ENCODE peak calls at places on chromosomes 4 and X, in four cellular contexts. B is tibial artery; M is pancreas; A is naive thymus-derived CD4-positive, alpha-beta T cell. H is an unnamed sample.

GRCh38 chr4:16761031-16761430 is 137.4 kb downstream of the LDB2 start:
- DNase-seq in B (no peak), A (no peak), M (no peak), H (no peak)

GRCh38 chr4:54940996-54941395 is 184.4 kb downstream of the KDR start:
- DNase-seq in A (peak; percentile 45), M (no peak), B (no peak), H (no peak)

GRCh38 chr4:21896767-21897166 is 51.8 kb downstream of the KCNIP4 start:
- DNase-seq in M (no peak), B (no peak), A (no peak), H (no peak)

GRCh38 chr4:56764775-56765174 is 56.7 kb downstream of the SPINK2 start:
- DNase-seq in A (no peak), M (no peak), B (no peak), H (no peak)

GRCh38 chrX:10173331-10173900 is 16.6 kb downstream of the CLCN4 start:
- DNase-seq in A (no peak), B (peak; percentile 48), M (peak; percentile 30), H (no peak)

GRCh38 chr4:153514001-153514526 is 47.9 kb downstream of the TMEM131L start:
- DNase-seq in M (no peak), B (no peak), A (no peak), H (no peak)

GRCh38 chrX:107752037-107752436 is 23.6 kb downstream of the TSC22D3 start:
- DNase-seq in B (no peak), A (no peak), M (no peak), H (no peak)

GRCh38 chrX:63128509-63128908 is 222.6 kb downstream of the SPIN4 start:
- DNase-seq in M (peak; percentile 22), B (no peak), A (peak; percentile 2), H (no peak)

GRCh38 chrX:54865208-54865607 is 55.4 kb upstream of the TRO start:
- DNase-seq in M (no peak), A (no peak), B (no peak), H (no peak)

GRCh38 chrX:806586-806985 is 176.0 kb downstream of the SHOX start:
- DNase-seq in M (no peak), B (no peak), A (no peak), H (no peak)

GRCh38 chrX:30751497-30751896 is 98.3 kb downstream of the GK start:
- DNase-seq in M (no peak), B (no peak), A (no peak), H (no peak)

GRCh38 chr4:82892467-82892802 is 1.5 kb upstream of the SEC31A start:
- DNase-seq in A (no peak), M (no peak), B (no peak), H (no peak)

GRCh38 chr4:92232566-92232965 is 71.2 kb upstream of the GRID2 start:
- DNase-seq in B (no peak), A (no peak), M (no peak), H (no peak)

GRCh38 chrX:107731831-107732502 is 43.6 kb downstream of the TSC22D3 start:
- DNase-seq in M (peak; percentile 94), A (no peak), B (peak; percentile 91), H (no peak)

GRCh38 chrX:33817266-33817665 is 314.8 kb downstream of the FAM47A start:
- DNase-seq in B (no peak), A (no peak), M (no peak), H (no peak)

GRCh38 chr4:8540586-8540985 is 39.6 kb upstream of the GPR78 start:
- DNase-seq in A (no peak), M (no peak), B (no peak), H (no peak)

GRCh38 chr4:54228563-54229501 is at the start of gene PDGFRA:
- DNase-seq in M (no peak), B (peak; percentile 85), A (no peak), H (no peak)

GRCh38 chr4:117971406-117971805 is 62.9 kb upstream of the NDST3 start:
- DNase-seq in B (no peak), M (no peak), A (no peak), H (no peak)

GRCh38 chrX:39258331-39258730 is 457.1 kb downstream of the MID1IP1 start:
- DNase-seq in A (no peak), B (no peak), M (no peak), H (no peak)

GRCh38 chr4:125693233-125693632 is 378.5 kb downstream of the FAT4 start:
- DNase-seq in M (no peak), B (no peak), A (no peak), H (no peak)

DNA sequence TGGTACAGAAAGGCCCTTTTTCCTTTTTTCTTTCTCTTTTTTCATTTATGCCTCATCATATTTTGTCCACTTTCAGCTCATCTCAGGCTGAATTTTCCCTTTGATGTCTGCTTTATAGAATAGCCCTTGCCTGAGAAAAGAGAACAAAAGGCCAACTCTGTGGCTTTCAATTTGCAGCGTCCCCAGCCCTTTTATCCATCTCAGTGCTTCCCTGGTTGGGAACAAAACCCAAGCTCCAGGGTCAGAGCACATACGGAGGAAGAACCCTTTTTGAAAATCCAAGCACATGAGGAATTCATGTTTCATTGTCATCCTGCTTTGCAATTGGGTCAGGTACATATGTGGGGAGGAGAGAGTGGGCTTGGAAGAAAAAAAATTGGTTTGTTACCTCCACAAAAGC is 47.5 kb downstream of the TMEM164 start:
- DNase-seq in A (no peak), M (no peak), B (no peak), H (no peak)
- H3K27ac ChIP-seq in A (no peak overlapping the region), M (no peak overlapping the region), B (no peak overlapping the region), H (no peak overlapping the region)

DNA sequence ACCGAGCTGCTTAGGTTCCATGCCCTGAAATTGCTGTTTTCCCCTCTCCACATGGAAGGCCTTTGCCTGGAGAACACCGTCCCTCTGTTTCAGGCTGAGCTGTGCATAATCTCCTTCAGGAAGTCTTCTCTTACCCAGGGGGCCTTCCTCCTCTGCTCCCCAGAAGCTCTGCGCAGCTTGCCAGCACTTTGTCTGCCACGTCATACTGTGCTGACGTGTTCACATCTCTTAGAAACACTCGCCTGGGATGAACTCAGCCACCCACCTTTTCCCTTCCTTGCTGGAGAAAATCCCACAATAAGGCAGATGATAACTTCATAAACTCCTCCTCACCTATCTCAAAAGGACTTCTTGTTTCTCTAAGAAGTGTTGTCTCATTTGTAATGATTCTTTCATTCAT is 110.7 kb downstream of the ARHGAP10 start:
- DNase-seq in A (no peak), B (no peak), M (no peak), H (no peak)
- H3K27ac ChIP-seq in A (no peak overlapping the region), B (peak overlapping the region; percentile 24), M (no peak overlapping the region), H (no peak overlapping the region)

GRCh38 chr4:39706829-39707511 is 9.0 kb downstream of the UBE2K start:
- DNase-seq in A (no peak), M (no peak), B (no peak), H (no peak)

GRCh38 chr4:39700500-39700899 is 2.6 kb downstream of the UBE2K start:
- DNase-seq in M (no peak), B (no peak), A (no peak), H (no peak)

GRCh38 chr4:39702716-39703115 is 4.8 kb downstream of the UBE2K start:
- DNase-seq in A (no peak), B (no peak), M (no peak), H (no peak)

GRCh38 chr4:39710098-39710896 is 12.4 kb downstream of the UBE2K start:
- DNase-seq in A (no peak), M (no peak), B (no peak), H (no peak)

GRCh38 chr4:39706334-39706733 is 8.4 kb downstream of the UBE2K start:
- DNase-seq in A (no peak), M (peak; percentile 60), B (peak; percentile 64), H (no peak)
- H3K27ac ChIP-seq in A (no peak overlapping the region), M (no peak overlapping the region), B (peak overlapping the region; percentile 63), H (no peak overlapping the region)

GRCh38 chr4:48247142-48247877 is 22.3 kb downstream of the TEC start:
- DNase-seq in M (no peak), A (no peak), B (no peak), H (no peak)

GRCh38 chr4:48249378-48249777 is 20.3 kb downstream of the TEC start:
- DNase-seq in B (no peak), M (no peak), A (no peak), H (no peak)

GRCh38 chr4:48250343-48250742 is 19.3 kb downstream of the TEC start:
- DNase-seq in A (no peak), B (no peak), M (no peak), H (no peak)

GRCh38 chr4:48248559-48248953 is 21.1 kb downstream of the TEC start:
- DNase-seq in B (no peak), M (no peak), A (no peak), H (no peak)

DNA sequence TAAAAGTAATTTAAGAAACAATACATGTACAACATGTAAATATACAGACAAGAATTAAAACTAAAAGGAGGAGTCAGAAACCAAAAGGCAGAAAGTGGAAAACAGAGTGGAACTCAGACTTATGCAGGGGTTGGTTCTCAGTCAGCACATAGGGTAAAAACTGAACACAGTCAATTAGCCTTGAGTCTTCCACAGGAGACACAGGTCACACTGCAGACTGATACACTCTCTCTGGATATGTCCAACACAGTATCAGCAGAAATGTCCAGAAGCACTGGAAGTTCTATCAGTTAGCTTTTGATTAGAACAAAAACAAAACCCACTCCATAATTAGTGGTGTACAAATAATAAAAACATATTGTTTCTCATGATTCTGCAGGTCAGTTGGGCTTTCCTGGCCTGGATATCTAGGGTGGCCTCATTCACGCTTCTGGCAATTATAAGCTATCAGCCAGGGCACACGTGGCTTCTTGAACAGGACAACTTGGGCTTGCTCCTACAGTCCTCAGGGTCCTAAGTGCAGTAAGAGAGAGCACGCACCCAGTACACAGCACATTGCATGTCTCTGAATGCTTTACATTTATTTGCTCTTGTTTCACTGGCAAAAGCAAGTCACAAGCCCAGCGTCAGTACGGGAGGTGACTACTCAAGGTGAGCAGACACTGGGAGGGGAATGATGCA is 21.6 kb downstream of the TEC start:
- DNase-seq in B (no peak), A (no peak), M (no peak), H (no peak)
- H3K27ac ChIP-seq in B (no peak overlapping the region), A (no peak overlapping the region), M (no peak overlapping the region), H (no peak overlapping the region)

DNA sequence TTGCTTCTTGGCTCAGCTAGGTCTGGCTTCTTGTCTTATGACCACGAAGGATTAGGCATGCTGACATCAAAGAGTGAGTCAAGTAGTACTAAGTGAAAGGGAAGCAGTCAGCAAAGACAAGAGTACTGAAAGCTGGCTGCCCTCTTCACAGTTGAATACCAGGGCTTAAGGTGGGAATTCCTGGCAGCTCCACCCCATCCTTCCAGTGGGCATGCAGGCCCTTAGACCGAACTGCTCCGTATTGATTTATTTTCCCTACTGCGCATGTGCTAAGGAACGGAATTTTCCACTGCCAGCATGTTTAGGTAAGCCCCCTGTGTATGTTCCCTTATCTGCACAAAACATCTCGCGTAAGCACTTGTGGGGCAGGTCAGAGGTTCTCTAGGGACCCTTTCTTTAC is 2320.1 kb downstream of the ARAP2 start:
- DNase-seq in B (no peak), A (no peak), M (no peak), H (no peak)
- H3K27ac ChIP-seq in B (no peak overlapping the region), A (no peak overlapping the region), M (no peak overlapping the region), H (no peak overlapping the region)

GRCh38 chr4:128525939-128526630 is 238.5 kb upstream of the PGRMC2 start:
- DNase-seq in A (no peak), M (peak; percentile 23), B (no peak), H (no peak)
- H3K27ac ChIP-seq in A (no peak overlapping the region), M (no peak overlapping the region), B (peak overlapping the region; percentile 83), H (no peak overlapping the region)

GRCh38 chrX:129144172-129145038 is 378.9 kb downstream of the SMARCA1 start:
- DNase-seq in B (no peak), A (no peak), M (no peak), H (no peak)
- H3K27ac ChIP-seq in B (no peak overlapping the region), A (no peak overlapping the region), M (no peak overlapping the region), H (no peak overlapping the region)

GRCh38 chr4:95379633-95380032 is 169.1 kb downstream of the UNC5C start:
- DNase-seq in M (no peak), B (no peak), A (no peak), H (no peak)
- H3K27ac ChIP-seq in M (no peak overlapping the region), B (no peak overlapping the region), A (no peak overlapping the region), H (no peak overlapping the region)

H was measured in CD8-positive, alpha-beta T cell.